ENCODE peak calls at places on chromosome 16, in four cellular contexts. L is tibial artery; D is CD8-positive, alpha-beta T cell; W is choroid plexus epithelial cell. E is an unnamed sample.

GRCh38 chr16:72532896-72533295 is 360.9 kb upstream of the PMFBP1 start:
- DNase-seq in L (no peak), D (no peak), W (peak), E (no peak)

GRCh38 chr16:56262148-56262878 is 71.0 kb downstream of the GNAO1 start:
- DNase-seq in L (peak), D (peak), W (no peak), E (peak)

GRCh38 chr16:78639775-78640174 is 540.3 kb downstream of the WWOX start:
- DNase-seq in L (no peak), D (no peak), W (no peak), E (no peak)

GRCh38 chr16:78478267-78478821 is 378.9 kb downstream of the WWOX start:
- DNase-seq in L (no peak), D (no peak), W (peak), E (peak)

GRCh38 chr16:2280981-2281542 is 13.1 kb upstream of the RNPS1 start:
- DNase-seq in L (no peak), D (no peak), W (no peak), E (no peak)

GRCh38 chr16:85055503-85056210 is 28.1 kb downstream of the KIAA0513 start:
- DNase-seq in L (no peak), D (peak), W (peak), E (no peak)

GRCh38 chr16:46842192-46842895 is 11.4 kb upstream of the C16orf87 start:
- DNase-seq in L (no peak), D (no peak), W (no peak), E (no peak)

GRCh38 chr16:68590201-68590994 is 51.3 kb downstream of the ZFP90 start:
- DNase-seq in L (no peak), D (peak), W (peak), E (peak)

GRCh38 chr16:53159781-53160436 is 105.1 kb downstream of the CHD9 start:
- DNase-seq in L (no peak), D (no peak), W (peak), E (peak)

GRCh38 chr16:27460663-27461482 is 58.9 kb downstream of the IL21R start:
- DNase-seq in L (no peak), D (no peak), W (peak), E (peak)

GRCh38 chr16:23711785-23712184 is 1.2 kb downstream of the ERN2 start:
- DNase-seq in L (no peak), D (no peak), W (no peak), E (no peak)

GRCh38 chr16:51343411-51343810 is 192.3 kb upstream of the SALL1 start:
- DNase-seq in L (no peak), D (no peak), W (peak), E (no peak)

GRCh38 chr16:87541004-87541881 is 48.4 kb upstream of the ZCCHC14 start:
- DNase-seq in L (peak), D (no peak), W (peak), E (no peak)

GRCh38 chr16:11757671-11758545 is 15.3 kb upstream of the TXNDC11 start:
- DNase-seq in L (no peak), D (no peak), W (peak), E (no peak)

GRCh38 chr16:68131813-68132706 is 46.9 kb downstream of the NFATC3 start:
- DNase-seq in L (no peak), D (no peak), W (no peak), E (no peak)

GRCh38 chr16:53664724-53665345 is 38.8 kb downstream of the RPGRIP1L start:
- DNase-seq in L (no peak), D (no peak), W (peak), E (peak)

GRCh38 chr16:27444015-27444414 is 42.0 kb downstream of the IL21R start:
- DNase-seq in L (peak), D (no peak), W (peak), E (peak)

GRCh38 chr16:11150190-11150589 is 105.8 kb downstream of the SOCS1 start:
- DNase-seq in L (no peak), D (no peak), W (no peak), E (no peak)

GRCh38 chr16:82138478-82139285 is 31.3 kb downstream of the MPHOSPH6 start:
- DNase-seq in L (no peak), D (no peak), W (no peak), E (no peak)

GRCh38 chr16:66204761-66205160 is 161.7 kb upstream of the CDH5 start:
- DNase-seq in L (no peak), D (no peak), W (peak), E (no peak)

GRCh38 chr16:60107467-60107866 is 1373.4 kb upstream of the GOT2 start:
- DNase-seq in L (no peak), D (no peak), W (peak), E (peak)

GRCh38 chr16:79439866-79440265 is 160.7 kb downstream of the MAF start:
- DNase-seq in L (no peak), D (no peak), W (no peak), E (no peak)

GRCh38 chr16:24141466-24141865 is 114.7 kb upstream of the CACNG3 start:
- DNase-seq in L (no peak), D (no peak), W (no peak), E (no peak)

GRCh38 chr16:68473358-68474064 is 25.2 kb upstream of the SMPD3 start:
- DNase-seq in L (no peak), D (no peak), W (no peak), E (no peak)

GRCh38 chr16:19963306-19963705 is 78.7 kb upstream of the GPRC5B start:
- DNase-seq in L (no peak), D (no peak), W (no peak), E (no peak)

GRCh38 chr16:10880609-10881452 is 3.8 kb downstream of the CIITA start:
- DNase-seq in L (peak), D (no peak), W (no peak), E (no peak)

GRCh38 chr16:67198238-67198734 is 645 bp upstream of the ELMO3 start:
- DNase-seq in L (no peak), D (no peak), W (no peak), E (peak)

GRCh38 chr16:26830716-26831115 is 236.0 kb upstream of the C16orf82 start:
- DNase-seq in L (no peak), D (no peak), W (peak), E (no peak)

GRCh38 chr16:62709856-62710255 is 673.6 kb upstream of the CDH8 start:
- DNase-seq in L (no peak), D (no peak), W (no peak), E (no peak)
- TF ChIP-seq CTCF in L (no peak), D (no peak), W (no peak), E (no peak)

DNA sequence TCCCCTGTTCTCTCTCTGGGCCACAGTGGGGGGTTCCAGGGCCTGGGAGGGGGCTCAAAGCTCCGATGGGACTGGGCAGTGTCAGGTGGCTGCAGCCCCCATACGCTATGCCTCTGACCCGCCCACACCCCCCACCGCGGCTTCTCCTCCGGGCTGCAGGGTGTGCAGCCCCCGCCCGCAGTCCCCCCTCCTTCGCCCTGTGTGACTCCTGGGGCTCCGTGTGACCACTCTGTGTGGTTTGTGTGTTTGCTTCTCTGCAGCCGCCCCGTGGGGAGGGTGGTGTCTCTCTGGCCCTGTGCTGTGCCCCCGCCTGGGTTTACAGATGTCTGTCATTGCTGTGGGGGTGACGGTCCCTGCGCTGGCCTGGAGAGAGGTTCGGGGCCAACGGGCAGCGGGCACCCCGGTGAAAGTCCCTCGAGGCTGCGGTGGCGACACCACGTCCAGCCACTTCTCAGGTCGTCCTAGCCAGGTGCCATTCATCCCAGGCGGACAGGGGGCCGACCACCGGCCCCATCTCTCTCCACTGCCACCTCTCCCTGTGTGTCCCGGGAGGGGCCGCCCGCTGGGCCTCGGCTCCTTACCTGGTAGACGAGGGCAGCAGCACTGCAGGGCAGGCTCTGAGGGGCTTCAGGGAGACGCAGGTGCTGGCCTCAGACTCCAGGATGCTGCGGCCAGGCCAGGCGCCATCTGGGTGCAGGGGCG is 5.5 kb downstream of the SSTR5 start:
- DNase-seq in L (no peak), D (no peak), W (no peak), E (no peak)
- H3K4me3 ChIP-seq in L (peak), D (no peak), W (no peak), E (no peak)

GRCh38 chr16:30893744-30894539 is at the start of gene BCL7C:
- DNase-seq in L (peak), D (peak), W (peak), E (peak)

GRCh38 chr16:30893082-30893743 is 664 bp downstream of the BCL7C start:
- DNase-seq in L (no peak), D (peak), W (no peak), E (no peak)

GRCh38 chr16:30896203-30896889 is at the start of gene CTF1:
- DNase-seq in L (peak), D (no peak), W (peak), E (peak)

GRCh38 chr16:30895592-30896202 is 717 bp upstream of the CTF1 start:
- DNase-seq in L (no peak), D (peak), W (no peak), E (no peak)

GRCh38 chr16:30894540-30895368 is 877 bp upstream of the BCL7C start:
- DNase-seq in L (no peak), D (no peak), W (no peak), E (peak)
- TF ChIP-seq CTCF in L (no peak), D (no peak), W (no peak), E (no peak)

GRCh38 chr16:74019608-74020007 is 277.0 kb upstream of the PSMD7 start:
- DNase-seq in L (no peak), D (no peak), W (no peak), E (no peak)

GRCh38 chr16:74015953-74016352 is 280.7 kb upstream of the PSMD7 start:
- DNase-seq in L (no peak), D (no peak), W (no peak), E (no peak)

GRCh38 chr16:74024997-74025396 is 271.6 kb upstream of the PSMD7 start:
- DNase-seq in L (no peak), D (no peak), W (no peak), E (no peak)

GRCh38 chr16:74020086-74020670 is 276.4 kb upstream of the PSMD7 start:
- DNase-seq in L (no peak), D (no peak), W (no peak), E (no peak)
- H3K4me3 ChIP-seq in L (no peak), D (no peak), W (no peak), E (no peak)

GRCh38 chr16:88861359-88861758 is 4.4 kb downstream of the TRAPPC2L start:
- DNase-seq in L (no peak), D (no peak), W (no peak), E (no peak)

GRCh38 chr16:88857728-88858339 is 907 bp downstream of the TRAPPC2L start:
- DNase-seq in L (peak), D (peak), W (peak), E (peak)

GRCh38 chr16:88856122-88856827 is 472 bp downstream of the GALNS start:
- DNase-seq in L (no peak), D (peak), W (no peak), E (no peak)

GRCh38 chr16:88856828-88857727 is at the start of the genes GALNS and TRAPPC2L:
- DNase-seq in L (peak), D (peak), W (peak), E (peak)

GRCh38 chr16:88859381-88860091 is 2.6 kb downstream of the TRAPPC2L start:
- DNase-seq in L (no peak), D (no peak), W (no peak), E (no peak)
- TF ChIP-seq CTCF in L (no peak), D (no peak), W (no peak), E (no peak)

GRCh38 chr16:57544129-57544653 is 1.7 kb downstream of the ADGRG5 start:
- DNase-seq in L (peak), D (no peak), W (peak), E (no peak)
- H3K4me3 ChIP-seq in L (no peak), D (no peak), W (no peak), E (no peak)

DNA sequence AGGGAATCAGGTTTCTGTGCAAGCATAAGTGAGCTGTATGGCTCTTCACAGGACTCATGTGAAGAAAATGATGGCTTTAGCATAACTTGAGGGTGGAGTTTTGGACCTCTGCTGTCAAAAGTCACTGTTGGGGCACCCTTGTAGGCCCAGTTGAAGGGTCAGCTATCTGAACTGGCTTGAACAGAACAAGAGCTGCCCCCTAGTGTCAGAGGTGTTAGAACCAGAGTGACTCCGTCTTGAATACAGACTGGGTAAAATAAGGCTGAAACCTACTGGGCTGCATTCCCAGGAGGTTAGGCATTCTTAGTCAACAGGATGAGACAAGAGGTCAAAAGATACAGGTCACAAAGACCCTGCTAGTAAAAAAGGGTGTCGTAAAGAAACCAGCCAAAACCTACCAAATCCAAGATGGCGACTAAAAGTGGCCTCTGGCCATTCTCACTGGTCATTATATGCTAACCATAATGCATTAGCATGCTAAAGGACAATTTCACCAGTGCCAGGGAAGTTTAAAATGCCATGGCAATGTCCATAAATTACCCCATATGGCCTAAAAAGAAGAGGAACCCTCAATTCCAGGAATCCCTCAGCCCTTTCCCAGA is 484.0 kb upstream of the ERCC4 start:
- DNase-seq in L (no peak), D (no peak), W (no peak), E (no peak)
- TF ChIP-seq CTCF in L (no peak), D (no peak), W (no peak), E (no peak)

DNA sequence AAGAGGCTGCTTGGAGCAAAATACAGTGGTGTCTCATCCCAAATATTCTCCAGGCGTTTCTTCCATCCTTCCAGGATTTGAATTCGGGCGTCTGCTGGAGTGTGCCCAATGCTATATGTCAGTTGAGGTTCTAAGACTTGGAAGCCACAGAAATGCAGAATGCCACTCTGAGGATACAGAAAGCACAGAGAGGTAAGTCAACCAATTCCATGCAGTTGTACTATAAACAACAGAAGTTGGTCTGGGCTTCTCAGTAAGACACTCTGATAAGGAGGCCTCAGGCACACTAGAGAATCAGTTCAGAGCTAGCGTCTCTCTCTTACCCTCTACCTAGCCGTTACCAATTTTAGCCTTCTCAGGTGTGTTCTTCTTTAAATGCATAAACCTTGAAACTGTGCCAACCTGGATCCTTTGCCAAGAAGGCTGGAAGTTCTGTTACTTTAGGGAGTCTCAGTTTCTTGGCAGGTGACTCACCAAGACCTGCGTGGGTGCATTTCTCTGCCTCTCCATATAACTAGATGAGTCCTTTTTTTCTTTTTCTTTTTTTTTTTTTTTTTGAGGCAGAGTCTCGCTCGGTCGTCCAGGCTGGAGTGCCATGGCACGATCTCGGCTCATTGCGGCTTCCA is 15.1 kb downstream of the NQO1 start:
- DNase-seq in L (peak), D (no peak), W (peak), E (peak)
- H3K4me3 ChIP-seq in L (no peak), D (no peak), W (no peak), E (no peak)

DNA sequence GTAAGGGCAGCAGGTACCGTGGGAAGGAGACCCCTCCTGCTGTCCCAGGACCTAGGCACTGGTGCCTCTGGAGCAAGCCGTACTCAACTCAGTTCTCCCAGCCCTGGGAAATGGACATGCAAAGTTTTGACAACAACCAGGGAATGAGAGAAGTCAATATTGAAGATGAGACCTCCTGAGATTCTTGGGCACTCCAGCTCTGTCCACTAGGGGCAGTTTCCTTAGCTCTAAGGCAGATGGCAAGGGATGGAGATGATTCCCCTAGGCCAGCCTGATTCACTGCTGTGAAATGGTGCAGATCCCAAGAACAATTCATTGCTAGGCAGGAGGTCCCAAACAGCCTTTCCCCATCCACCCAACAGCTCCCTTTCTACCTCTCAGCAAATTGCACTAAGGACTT is 20.6 kb upstream of the SDR42E2 start:
- DNase-seq in L (no peak), D (no peak), W (peak), E (peak)
- TF ChIP-seq CTCF in L (no peak), D (no peak), W (peak), E (peak)